ENCODE peak calls at places on chromosomes 1 and 21, in five cellular contexts. U is central memory CD4-positive, alpha-beta T cell; S is ELR; X is activated CD8-positive, alpha-beta T cell treated with anti-CD3 and anti-CD28 coated beads for 36 hours; P is dermis microvascular lymphatic vessel endothelial cell. W is an unnamed sample.

GRCh38 chr1:240803151-240803550 is 191.2 kb upstream of the GREM2 start:
- DNase-seq in U (no peak), S (peak; percentile 94), X (no peak), P (peak; percentile 27), W (no peak)

GRCh38 chr1:234863596-234863995 is 253.6 kb upstream of the IRF2BP2 start:
- DNase-seq in U (no peak), S (peak; percentile 74), X (no peak), P (no peak), W (no peak)

GRCh38 chr21:34348890-34349519 is 14.8 kb upstream of the KCNE2 start:
- DNase-seq in U (no peak), S (no peak), X (no peak), P (no peak), W (no peak)

GRCh38 chr1:211703812-211704566 is 28.6 kb upstream of the NEK2 start:
- DNase-seq in U (no peak), S (no peak), X (no peak), P (no peak), W (peak; percentile 88)

GRCh38 chr1:26498894-26499293 is 26.7 kb downstream of the HMGN2 start:
- DNase-seq in U (no peak), S (no peak), X (no peak), P (no peak), W (no peak)

GRCh38 chr21:34017127-34017961 is 56.0 kb upstream of the MRPS6 start:
- DNase-seq in U (no peak), S (no peak), X (no peak), P (no peak), W (no peak)

GRCh38 chr1:236320671-236321070 is 38.9 kb upstream of the ERO1B start:
- DNase-seq in U (no peak), S (no peak), X (no peak), P (no peak), W (no peak)

GRCh38 chr1:178263341-178263740 is 169.4 kb downstream of the RASAL2 start:
- DNase-seq in U (no peak), S (no peak), X (no peak), P (no peak), W (no peak)

GRCh38 chr1:217713223-217713622 is 82.1 kb downstream of the SPATA17 start:
- DNase-seq in U (no peak), S (peak; percentile 57), X (no peak), P (no peak), W (no peak)

GRCh38 chr1:201692307-201693018 is 136.5 kb upstream of the IPO9 start:
- DNase-seq in U (no peak), S (no peak), X (no peak), P (no peak), W (no peak)

GRCh38 chr1:154856544-154856943 is 13.5 kb downstream of the KCNN3 start:
- DNase-seq in U (no peak), S (no peak), X (no peak), P (no peak), W (no peak)